ENCODE peak calls at places on chromosomes 2 and 18, in nine cellular contexts. H, Z, L, G, V, K, B, S and I are unnamed samples.

GRCh38 chr2:100252811-100253698 is 69.2 kb downstream of the LONRF2 start:
- DNase-seq in H (no peak), Z (no peak), L (peak; percentile 60), G (no peak), V (no peak), K (no peak), B (no peak), S (peak; percentile 47), I (no peak)

GRCh38 chr2:144996225-144996795 is 476.4 kb upstream of the ZEB2 start:
- DNase-seq in H (no peak), Z (no peak), L (no peak), G (no peak), V (no peak), K (no peak), B (no peak), S (no peak), I (no peak)

GRCh38 chr2:100924520-100925451 is 77.3 kb upstream of the RPL31 start:
- DNase-seq in H (no peak), Z (peak; percentile 32), L (peak; percentile 45), G (no peak), V (no peak), K (no peak), B (no peak), S (no peak), I (no peak)

GRCh38 chr2:237797253-237797652 is 1.3 kb upstream of the RBM44 start:
- DNase-seq in H (no peak), Z (no peak), L (no peak), G (no peak), V (no peak), K (peak; percentile 42), B (no peak), S (no peak), I (no peak)

GRCh38 chr2:162196611-162197010 is 44.6 kb upstream of the GCG start:
- DNase-seq in H (no peak), Z (no peak), L (no peak), G (no peak), V (no peak), K (no peak), B (no peak), S (no peak), I (no peak)

GRCh38 chr18:77862358-77862757 is 612.7 kb downstream of the GALR1 start:
- DNase-seq in H (no peak), Z (no peak), L (no peak), G (no peak), V (no peak), K (no peak), B (no peak), S (no peak), I (no peak)

GRCh38 chr2:28997237-28997846 is 16.2 kb downstream of the TOGARAM2 start:
- DNase-seq in H (no peak), Z (no peak), L (no peak), G (no peak), V (no peak), K (no peak), B (no peak), S (no peak), I (no peak)

GRCh38 chr2:96665083-96665569 is 22.6 kb downstream of the FER1L5 start:
- DNase-seq in H (no peak), Z (no peak), L (no peak), G (peak; percentile 89), V (peak; percentile 27), K (no peak), B (peak; percentile 54), S (no peak), I (no peak)

GRCh38 chr2:33129661-33130447 is 183.1 kb downstream of the LTBP1 start:
- DNase-seq in H (no peak), Z (no peak), L (no peak), G (no peak), V (no peak), K (no peak), B (no peak), S (no peak), I (no peak)

GRCh38 chr18:35345460-35345921 is 1.3 kb upstream of the ZNF24 start:
- DNase-seq in H (no peak), Z (no peak), L (no peak), G (no peak), V (peak; percentile 79), K (no peak), B (no peak), S (no peak), I (no peak)

GRCh38 chr2:191041418-191042161 is 27.6 kb upstream of the STAT1 start:
- DNase-seq in H (no peak), Z (peak; percentile 36), L (peak; percentile 53), G (peak; percentile 96), V (peak; percentile 86), K (no peak), B (no peak), S (no peak), I (peak; percentile 83)

GRCh38 chr18:3192752-3193151 is 27.0 kb downstream of the MYOM1 start:
- DNase-seq in H (no peak), Z (no peak), L (no peak), G (no peak), V (no peak), K (no peak), B (no peak), S (no peak), I (no peak)

GRCh38 chr2:211836409-211836808 is 702.2 kb downstream of the ERBB4 start:
- DNase-seq in H (no peak), Z (no peak), L (no peak), G (no peak), V (no peak), K (no peak), B (no peak), S (no peak), I (no peak)

GRCh38 chr18:8744656-8745055 is 39.3 kb downstream of the MTCL1 start:
- DNase-seq in H (no peak), Z (no peak), L (no peak), G (no peak), V (no peak), K (no peak), B (no peak), S (no peak), I (no peak)

GRCh38 chr2:3523551-3524041 is 4.3 kb upstream of the ADI1 start:
- DNase-seq in H (no peak), Z (no peak), L (no peak), G (no peak), V (peak; percentile 65), K (no peak), B (no peak), S (no peak), I (no peak)

GRCh38 chr2:116487336-116487735 is 1327.2 kb upstream of the DDX18 start:
- DNase-seq in H (no peak), Z (no peak), L (no peak), G (no peak), V (no peak), K (no peak), B (no peak), S (no peak), I (no peak)

GRCh38 chr2:21395366-21395765 is 271.6 kb downstream of the TDRD15 start:
- DNase-seq in H (no peak), Z (peak; percentile 15), L (peak; percentile 32), G (peak; percentile 36), V (peak; percentile 35), K (no peak), B (no peak), S (no peak), I (no peak)
- TF ChIP-seq CTCF in H (no peak), Z (no peak), L (peak; percentile 50), G (peak; percentile 15), V (peak; percentile 67), K (no peak), B (no peak), S (peak; percentile 23), I (no peak)

DNA sequence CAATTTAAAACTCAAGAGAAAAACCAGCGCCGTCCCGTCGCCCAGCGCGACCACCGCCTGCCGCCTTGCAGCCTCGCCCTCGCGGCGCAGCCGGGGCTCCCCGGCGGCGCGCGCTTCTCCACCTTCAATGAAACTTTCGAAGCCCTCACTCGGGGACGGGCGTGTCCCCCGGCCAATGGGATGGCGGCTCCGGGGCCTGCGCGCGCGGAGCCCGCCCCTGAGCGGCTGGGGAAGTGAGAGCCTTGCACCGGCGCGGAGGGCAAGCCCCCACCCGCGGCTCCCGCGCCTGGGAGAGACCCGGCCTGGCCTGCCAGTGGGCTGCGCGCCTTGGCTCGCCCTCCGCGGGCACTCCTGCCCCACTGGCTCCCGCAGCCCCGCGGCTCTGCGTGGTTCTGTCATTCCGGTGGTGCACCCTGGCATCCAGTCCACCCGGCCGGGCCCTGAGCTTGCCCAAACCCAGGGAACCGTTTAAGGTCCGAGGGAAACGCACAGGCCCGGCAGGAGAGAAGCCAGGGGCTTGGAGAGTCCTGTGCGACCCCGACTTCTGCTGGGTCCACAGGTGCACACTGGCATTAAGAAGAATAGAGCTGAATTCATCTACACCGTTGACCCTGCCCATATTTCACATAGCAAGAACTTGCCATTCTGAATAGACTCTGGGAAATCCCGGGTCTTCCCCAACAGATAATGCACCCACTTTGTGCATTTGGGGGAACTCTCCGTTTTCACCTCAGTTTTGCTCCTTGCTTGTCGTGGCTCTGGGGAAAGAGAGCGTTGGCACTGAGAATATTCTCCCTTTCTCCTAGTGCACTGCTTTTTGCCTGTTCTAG is at the start of gene PIEZO2:
- DNase-seq in H (peak; percentile 77), Z (peak; percentile 23), L (peak; percentile 89), G (peak; percentile 14), V (peak; percentile 68), K (peak; percentile 90), B (peak; percentile 17), S (peak; percentile 39), I (peak; percentile 95)
- TF ChIP-seq POLR2A in H (no peak), Z (no peak), L (peak; percentile 78), G (no peak), V (peak; percentile 55), K (no peak), B (no peak), S (no peak), I (no peak)

GRCh38 chr2:69644506-69644979 is 1.0 kb upstream of the AAK1 start:
- DNase-seq in H (no peak), Z (peak; percentile 24), L (no peak), G (no peak), V (no peak), K (no peak), B (no peak), S (no peak), I (no peak)

GRCh38 chr2:69642709-69643601 is 584 bp downstream of the AAK1 start:
- DNase-seq in H (peak; percentile 72), Z (peak; percentile 71), L (peak; percentile 69), G (peak; percentile 54), V (peak; percentile 85), K (no peak), B (peak; percentile 24), S (peak; percentile 53), I (peak; percentile 86)

GRCh38 chr2:69645026-69645425 is 1.5 kb upstream of the AAK1 start:
- DNase-seq in H (no peak), Z (peak; percentile 41), L (no peak), G (no peak), V (no peak), K (no peak), B (no peak), S (no peak), I (no peak)

GRCh38 chr2:69641887-69642708 is 1.4 kb downstream of the AAK1 start:
- DNase-seq in H (no peak), Z (no peak), L (no peak), G (no peak), V (no peak), K (no peak), B (no peak), S (no peak), I (no peak)

GRCh38 chr2:69643602-69644505 is at the start of gene AAK1:
- DNase-seq in H (peak; percentile 93), Z (peak; percentile 93), L (peak; percentile 94), G (peak; percentile 94), V (peak; percentile 83), K (peak; percentile 96), B (peak; percentile 81), S (peak; percentile 95), I (peak; percentile 98)
- TF ChIP-seq CTCF in H (no peak), Z (no peak), L (no peak), G (peak; percentile 27), V (peak; percentile 16), K (no peak), B (no peak), S (no peak), I (no peak)

GRCh38 chr2:152405206-152406118 is 70.5 kb downstream of the FMNL2 start:
- DNase-seq in H (no peak), Z (no peak), L (no peak), G (peak; percentile 77), V (peak; percentile 96), K (peak; percentile 45), B (peak; percentile 46), S (no peak), I (no peak)
- TF ChIP-seq POLR2A in H (no peak), Z (no peak), L (no peak), G (no peak), V (no peak), K (no peak), B (peak; percentile 17), S (no peak), I (no peak)